ENCODE peak calls at places on chromosomes 16 and 17, in five cellular contexts. Z is T47D, F is left ventricle myocardium superior, P is mesenchymal stem cell, G is HEK293T. N is an unnamed sample.

GRCh38 chr16:80614908-80615696 is 74.3 kb downstream of the DYNLRB2 start:
- DNase-seq in F (no peak), G (peak), Z (no peak), P (peak), N (no peak)

GRCh38 chr17:31499771-31500554 is 108.5 kb downstream of the RAB11FIP4 start:
- DNase-seq in F (peak), P (no peak), Z (no peak), G (no peak), N (no peak)

GRCh38 chr17:77841742-77842141 is 116.8 kb upstream of the TNRC6C start:
- DNase-seq in Z (no peak), P (no peak), F (peak), G (no peak), N (no peak)

GRCh38 chr17:51120357-51120738 is 320 bp downstream of the SPAG9 start:
- DNase-seq in Z (peak), G (peak), F (no peak), P (no peak), N (no peak)

GRCh38 chr17:27319536-27320221 is 25.8 kb downstream of the WSB1 start:
- DNase-seq in P (peak), G (no peak), F (peak), Z (no peak), N (no peak)

GRCh38 chr16:30184430-30185140 is 1.2 kb downstream of the CORO1A start:
- DNase-seq in Z (no peak), P (no peak), F (peak), G (peak), N (no peak)

GRCh38 chr17:15513859-15514446 is 46.5 kb upstream of the CDRT4 start:
- DNase-seq in F (no peak), P (peak), G (no peak), Z (no peak), N (no peak)

GRCh38 chr16:81616321-81617020 is 162.6 kb upstream of the PLCG2 start:
- DNase-seq in Z (no peak), F (peak), G (no peak), P (peak), N (no peak)

GRCh38 chr17:20228860-20229259 is 219.7 kb downstream of the SPECC1 start:
- DNase-seq in F (no peak), G (no peak), Z (no peak), P (no peak), N (no peak)

GRCh38 chr17:41956522-41956921 is 10.1 kb upstream of the CNP start:
- DNase-seq in P (peak), G (no peak), Z (no peak), F (no peak), N (no peak)